ENCODE peak calls at places on chromosomes 7 and 10, in five cellular contexts. One of them, this sample, is unnamed.

GRCh38 chr7:134766779-134767566 is 12.5 kb upstream of the CALD1 start:
- DNase-seq in NAMALWA: peak; percentile 73
- DNase-seq in endothelial cell of umbilical vein: no peak
- DNase-seq in fibroblast of mammary gland: peak; percentile 56
- DNase-seq in glutamatergic neuron: no peak
- DNase-seq in this sample: peak; percentile 77

GRCh38 chr10:70785190-70785589 is at the start of gene TBATA:
- DNase-seq in NAMALWA: no peak
- DNase-seq in endothelial cell of umbilical vein: no peak
- DNase-seq in fibroblast of mammary gland: no peak
- DNase-seq in glutamatergic neuron: no peak
- DNase-seq in this sample: no peak

GRCh38 chr7:46908770-46909169 is 673.1 kb downstream of the TNS3 start:
- DNase-seq in NAMALWA: no peak
- DNase-seq in endothelial cell of umbilical vein: peak; percentile 49
- DNase-seq in fibroblast of mammary gland: peak; percentile 87
- DNase-seq in glutamatergic neuron: no peak
- DNase-seq in this sample: no peak

GRCh38 chr7:909358-910329 is 33.3 kb downstream of the GET4 start:
- DNase-seq in NAMALWA: peak; percentile 76
- DNase-seq in endothelial cell of umbilical vein: no peak
- DNase-seq in fibroblast of mammary gland: no peak
- DNase-seq in glutamatergic neuron: no peak
- DNase-seq in this sample: peak; percentile 64

GRCh38 chr10:63133787-63134557 is 844 bp downstream of the NRBF2 start:
- DNase-seq in NAMALWA: peak; percentile 76
- DNase-seq in endothelial cell of umbilical vein: peak; percentile 35
- DNase-seq in fibroblast of mammary gland: peak; percentile 47
- DNase-seq in glutamatergic neuron: no peak
- DNase-seq in this sample: peak; percentile 71

GRCh38 chr10:46557319-46558140 is 1.1 kb upstream of the GPRIN2 start:
- DNase-seq in NAMALWA: no peak
- DNase-seq in endothelial cell of umbilical vein: no peak
- DNase-seq in fibroblast of mammary gland: no peak
- DNase-seq in glutamatergic neuron: no peak
- DNase-seq in this sample: no peak

GRCh38 chr7:1227071-1227804 is 5.4 kb upstream of the UNCX start:
- DNase-seq in NAMALWA: no peak
- DNase-seq in endothelial cell of umbilical vein: no peak
- DNase-seq in fibroblast of mammary gland: no peak
- DNase-seq in glutamatergic neuron: no peak
- DNase-seq in this sample: no peak

GRCh38 chr10:43084812-43085211 is 7.9 kb downstream of the RET start:
- DNase-seq in NAMALWA: no peak
- DNase-seq in endothelial cell of umbilical vein: no peak
- DNase-seq in fibroblast of mammary gland: no peak
- DNase-seq in glutamatergic neuron: no peak
- DNase-seq in this sample: no peak

GRCh38 chr7:34612671-34613070 is 45.3 kb upstream of the NPSR1 start:
- DNase-seq in NAMALWA: no peak
- DNase-seq in endothelial cell of umbilical vein: no peak
- DNase-seq in fibroblast of mammary gland: no peak
- DNase-seq in glutamatergic neuron: no peak
- DNase-seq in this sample: no peak

GRCh38 chr10:68106656-68107055 is 2.6 kb upstream of the MYPN start:
- DNase-seq in NAMALWA: no peak
- DNase-seq in endothelial cell of umbilical vein: no peak
- DNase-seq in fibroblast of mammary gland: peak; percentile 96
- DNase-seq in glutamatergic neuron: no peak
- DNase-seq in this sample: no peak

GRCh38 chr7:91235211-91235832 is 28.9 kb upstream of the FZD1 start:
- DNase-seq in NAMALWA: no peak
- DNase-seq in endothelial cell of umbilical vein: no peak
- DNase-seq in fibroblast of mammary gland: peak; percentile 26
- DNase-seq in glutamatergic neuron: no peak
- DNase-seq in this sample: no peak

GRCh38 chr10:90920986-90921643 is at the start of gene ANKRD1:
- DNase-seq in NAMALWA: no peak
- DNase-seq in endothelial cell of umbilical vein: peak; percentile 97
- DNase-seq in fibroblast of mammary gland: peak; percentile 81
- DNase-seq in glutamatergic neuron: no peak
- DNase-seq in this sample: no peak

GRCh38 chr10:126895214-126895781 is 9.9 kb upstream of the DOCK1 start:
- DNase-seq in NAMALWA: no peak
- DNase-seq in endothelial cell of umbilical vein: no peak
- DNase-seq in fibroblast of mammary gland: no peak
- DNase-seq in glutamatergic neuron: no peak
- DNase-seq in this sample: no peak

GRCh38 chr7:113144839-113145238 is 26.5 kb upstream of the SMIM30 start:
- DNase-seq in NAMALWA: no peak
- DNase-seq in endothelial cell of umbilical vein: no peak
- DNase-seq in fibroblast of mammary gland: no peak
- DNase-seq in glutamatergic neuron: no peak
- DNase-seq in this sample: no peak

GRCh38 chr7:151394076-151395035 is 15.5 kb downstream of the WDR86 start:
- DNase-seq in NAMALWA: no peak
- DNase-seq in endothelial cell of umbilical vein: no peak
- DNase-seq in fibroblast of mammary gland: no peak
- DNase-seq in glutamatergic neuron: peak; percentile 13
- DNase-seq in this sample: no peak

GRCh38 chr7:84117304-84117703 is 77.3 kb downstream of the SEMA3A start:
- DNase-seq in NAMALWA: no peak
- DNase-seq in endothelial cell of umbilical vein: no peak
- DNase-seq in fibroblast of mammary gland: no peak
- DNase-seq in glutamatergic neuron: peak; percentile 60
- DNase-seq in this sample: no peak

GRCh38 chr10:60316029-60316428 is 73.6 kb downstream of the ANK3 start:
- DNase-seq in NAMALWA: no peak
- DNase-seq in endothelial cell of umbilical vein: no peak
- DNase-seq in fibroblast of mammary gland: no peak
- DNase-seq in glutamatergic neuron: no peak
- DNase-seq in this sample: no peak

GRCh38 chr10:70253878-70254765 is 20.9 kb upstream of the PPA1 start:
- DNase-seq in NAMALWA: no peak
- DNase-seq in endothelial cell of umbilical vein: no peak
- DNase-seq in fibroblast of mammary gland: no peak
- DNase-seq in glutamatergic neuron: no peak
- DNase-seq in this sample: no peak

GRCh38 chr7:158649279-158649678 is 55.3 kb downstream of the NCAPG2 start:
- DNase-seq in NAMALWA: no peak
- DNase-seq in endothelial cell of umbilical vein: peak; percentile 77
- DNase-seq in fibroblast of mammary gland: peak; percentile 95
- DNase-seq in glutamatergic neuron: no peak
- DNase-seq in this sample: no peak

GRCh38 chr10:89861584-89862287 is 160.3 kb downstream of the KIF20B start:
- DNase-seq in NAMALWA: no peak
- DNase-seq in endothelial cell of umbilical vein: no peak
- DNase-seq in fibroblast of mammary gland: peak; percentile 77
- DNase-seq in glutamatergic neuron: no peak
- DNase-seq in this sample: no peak

GRCh38 chr10:43177588-43177987 is 39.3 kb downstream of the CSGALNACT2 start:
- DNase-seq in NAMALWA: no peak
- DNase-seq in endothelial cell of umbilical vein: no peak
- DNase-seq in fibroblast of mammary gland: peak; percentile 31
- DNase-seq in glutamatergic neuron: no peak
- DNase-seq in this sample: no peak

GRCh38 chr10:21172774-21173432 is 275.8 kb upstream of the NEBL start:
- DNase-seq in NAMALWA: no peak
- DNase-seq in endothelial cell of umbilical vein: no peak
- DNase-seq in fibroblast of mammary gland: no peak
- DNase-seq in glutamatergic neuron: peak; percentile 39
- DNase-seq in this sample: no peak

GRCh38 chr10:86267286-86268195 is 99.1 kb downstream of the GRID1 start:
- DNase-seq in NAMALWA: no peak
- DNase-seq in endothelial cell of umbilical vein: no peak
- DNase-seq in fibroblast of mammary gland: no peak
- DNase-seq in glutamatergic neuron: no peak
- DNase-seq in this sample: no peak

GRCh38 chr10:72597897-72598296 is 28.0 kb downstream of the MICU1 start:
- DNase-seq in NAMALWA: no peak
- DNase-seq in endothelial cell of umbilical vein: no peak
- DNase-seq in fibroblast of mammary gland: no peak
- DNase-seq in glutamatergic neuron: no peak
- DNase-seq in this sample: no peak

GRCh38 chr7:116569737-116570136 is 44.9 kb downstream of the CAV1 start:
- DNase-seq in NAMALWA: no peak
- DNase-seq in endothelial cell of umbilical vein: no peak
- DNase-seq in fibroblast of mammary gland: peak; percentile 98
- DNase-seq in glutamatergic neuron: no peak
- DNase-seq in this sample: no peak

GRCh38 chr7:99624487-99624886 is 7.7 kb downstream of the ZSCAN25 start:
- DNase-seq in NAMALWA: no peak
- DNase-seq in endothelial cell of umbilical vein: no peak
- DNase-seq in fibroblast of mammary gland: no peak
- DNase-seq in glutamatergic neuron: no peak
- DNase-seq in this sample: no peak

GRCh38 chr10:102514487-102515311 is 10.9 kb downstream of the SUFU start:
- DNase-seq in NAMALWA: no peak
- DNase-seq in endothelial cell of umbilical vein: no peak
- DNase-seq in fibroblast of mammary gland: no peak
- DNase-seq in glutamatergic neuron: no peak
- DNase-seq in this sample: no peak

GRCh38 chr10:125629758-125630376 is 53.1 kb downstream of the TEX36 start:
- DNase-seq in NAMALWA: peak; percentile 57
- DNase-seq in endothelial cell of umbilical vein: peak; percentile 81
- DNase-seq in fibroblast of mammary gland: peak; percentile 42
- DNase-seq in glutamatergic neuron: no peak
- DNase-seq in this sample: peak; percentile 49

GRCh38 chr7:36811807-36812206 is 87.5 kb upstream of the AOAH start:
- DNase-seq in NAMALWA: no peak
- DNase-seq in endothelial cell of umbilical vein: no peak
- DNase-seq in fibroblast of mammary gland: no peak
- DNase-seq in glutamatergic neuron: no peak
- DNase-seq in this sample: no peak

GRCh38 chr10:75019360-75019759 is 92.1 kb upstream of the SAMD8 start:
- DNase-seq in NAMALWA: peak; percentile 33
- DNase-seq in endothelial cell of umbilical vein: peak; percentile 42
- DNase-seq in fibroblast of mammary gland: peak; percentile 50
- DNase-seq in glutamatergic neuron: no peak
- DNase-seq in this sample: peak; percentile 48

GRCh38 chr10:109784236-109784635 is 139.1 kb downstream of the XPNPEP1 start:
- DNase-seq in NAMALWA: no peak
- DNase-seq in endothelial cell of umbilical vein: no peak
- DNase-seq in fibroblast of mammary gland: no peak
- DNase-seq in glutamatergic neuron: no peak
- DNase-seq in this sample: no peak

GRCh38 chr10:43055991-43056567 is 20.8 kb upstream of the RET start:
- DNase-seq in NAMALWA: no peak
- DNase-seq in endothelial cell of umbilical vein: no peak
- DNase-seq in fibroblast of mammary gland: no peak
- DNase-seq in glutamatergic neuron: peak; percentile 12
- DNase-seq in this sample: no peak

GRCh38 chr10:80705899-80706298 is 168.2 kb downstream of the SH2D4B start:
- DNase-seq in NAMALWA: no peak
- DNase-seq in endothelial cell of umbilical vein: no peak
- DNase-seq in fibroblast of mammary gland: no peak
- DNase-seq in glutamatergic neuron: no peak
- DNase-seq in this sample: no peak

GRCh38 chr7:92446869-92447238 is 428 bp upstream of the GATAD1 start:
- DNase-seq in NAMALWA: no peak
- DNase-seq in endothelial cell of umbilical vein: no peak
- DNase-seq in fibroblast of mammary gland: no peak
- DNase-seq in glutamatergic neuron: no peak
- DNase-seq in this sample: no peak

GRCh38 chr10:31770307-31770902 is 158.2 kb downstream of the ARHGAP12 start:
- DNase-seq in NAMALWA: peak; percentile 63
- DNase-seq in endothelial cell of umbilical vein: peak; percentile 71
- DNase-seq in fibroblast of mammary gland: no peak
- DNase-seq in glutamatergic neuron: peak; percentile 75
- DNase-seq in this sample: peak; percentile 47

GRCh38 chr7:27661776-27662489 is 750 bp downstream of the HIBADH start:
- DNase-seq in NAMALWA: peak; percentile 62
- DNase-seq in endothelial cell of umbilical vein: no peak
- DNase-seq in fibroblast of mammary gland: peak; percentile 33
- DNase-seq in glutamatergic neuron: no peak
- DNase-seq in this sample: peak; percentile 52

GRCh38 chr10:109914966-109915365 is 8.3 kb downstream of the XPNPEP1 start:
- DNase-seq in NAMALWA: peak; percentile 62
- DNase-seq in endothelial cell of umbilical vein: peak; percentile 81
- DNase-seq in fibroblast of mammary gland: peak; percentile 88
- DNase-seq in glutamatergic neuron: no peak
- DNase-seq in this sample: peak; percentile 81

This sample was measured in OCI-LY7.